ENCODE peak calls at places on chromosomes 4 and X, in six cellular contexts. C is activated CD4-positive, CD25-positive, alpha-beta regulatory T cell; B is amygdala; A is IMR-90; W is progenitor cell of endocrine pancreas; D is AG10803. H is an unnamed sample.

GRCh38 chrX:16348286-16348685 is 181.0 kb downstream of the MAGEB17 start:
- DNase-seq in A (no peak), D (peak), B (no peak), W (no peak), C (no peak), H (no peak)

GRCh38 chr4:95510877-95511276 is 37.9 kb downstream of the UNC5C start:
- DNase-seq in D (no peak), C (no peak), B (no peak), W (no peak), A (no peak), H (no peak)

GRCh38 chr4:90211174-90211573 is 84.0 kb downstream of the CCSER1 start:
- DNase-seq in W (no peak), B (no peak), A (no peak), D (no peak), C (no peak), H (no peak)

GRCh38 chr4:82706349-82707000 is 92.1 kb downstream of the SCD5 start:
- DNase-seq in B (no peak), C (no peak), W (no peak), D (peak), A (no peak), H (no peak)

GRCh38 chrX:27619975-27620374 is 29.8 kb downstream of the DCAF8L2 start:
- DNase-seq in W (no peak), D (no peak), A (peak), B (no peak), C (no peak), H (no peak)

GRCh38 chr4:64430933-64431332 is 21.7 kb upstream of the TECRL start:
- DNase-seq in B (no peak), C (no peak), A (no peak), W (no peak), D (no peak), H (no peak)

GRCh38 chr4:54226399-54227260 is 2.5 kb upstream of the PDGFRA start:
- DNase-seq in A (peak), D (peak), B (no peak), C (no peak), W (no peak), H (peak)

GRCh38 chrX:152884171-152884570 is 13.7 kb upstream of the ZNF185 start:
- DNase-seq in A (no peak), W (no peak), C (no peak), D (no peak), B (no peak), H (no peak)

GRCh38 chr4:39205000-39205399 is 22.7 kb downstream of the WDR19 start:
- DNase-seq in D (peak), B (no peak), C (no peak), W (no peak), A (no peak), H (no peak)